ENCODE peak calls at places on chromosomes 16 and 17, in nine cellular contexts. X is activated T-helper 9 cell treated with anti-CD3 and anti-CD28 coated beads, Interleukin-2, amount 50 U/mL, for 16 hours; W is ELR; Q is A549; A is amniotic stem cell; U is T-helper 17 cell; J is stimulated activated CD4-positive, alpha-beta T cell treated with anti-CD3 and anti-CD28 coated beads, Interleukin-4, amount 100 ng/mL, for 1 hour; Z is A673; H is SW480. B is an unnamed sample.

GRCh38 chr17:70276931-70277330 is 107.6 kb downstream of the KCNJ2 start:
- DNase-seq in X (no peak), W (peak), Q (no peak), A (no peak), U (no peak), J (no peak), Z (no peak), H (no peak), B (no peak)

GRCh38 chr16:12651765-12652531 is 151.7 kb downstream of the CPPED1 start:
- DNase-seq in X (no peak), W (no peak), Q (no peak), A (no peak), U (no peak), J (no peak), Z (no peak), H (peak), B (no peak)

GRCh38 chr16:57049678-57050077 is 42.7 kb upstream of the CPNE2 start:
- DNase-seq in X (no peak), W (no peak), Q (no peak), A (no peak), U (no peak), J (no peak), Z (no peak), H (no peak), B (no peak)

GRCh38 chr16:57643166-57643813 is 14.9 kb downstream of the ADGRG1 start:
- DNase-seq in X (no peak), W (peak), Q (no peak), A (no peak), U (no peak), J (no peak), Z (no peak), H (no peak), B (no peak)

GRCh38 chr16:31260136-31260931 is 559 bp downstream of the ITGAM start:
- DNase-seq in X (no peak), W (no peak), Q (no peak), A (no peak), U (no peak), J (no peak), Z (no peak), H (no peak), B (no peak)

GRCh38 chr17:40026816-40027613 is 11.8 kb downstream of the CSF3 start:
- DNase-seq in X (peak), W (peak), Q (peak), A (peak), U (peak), J (peak), Z (peak), H (peak), B (peak)

GRCh38 chr16:10181196-10182162 is 749 bp downstream of the GRIN2A start:
- DNase-seq in X (no peak), W (peak), Q (peak), A (no peak), U (no peak), J (peak), Z (peak), H (no peak), B (peak)

GRCh38 chr17:7254511-7254910 is 2.5 kb downstream of the ELP5 start:
- DNase-seq in X (no peak), W (no peak), Q (no peak), A (no peak), U (no peak), J (no peak), Z (no peak), H (no peak), B (no peak)

GRCh38 chr16:72996291-72997062 is 51.5 kb downstream of the ZFHX3 start:
- DNase-seq in X (no peak), W (no peak), Q (no peak), A (no peak), U (no peak), J (no peak), Z (no peak), H (no peak), B (no peak)

GRCh38 chr17:4556996-4557395 is 1.8 kb upstream of the MYBBP1A start:
- DNase-seq in X (no peak), W (no peak), Q (no peak), A (no peak), U (no peak), J (no peak), Z (no peak), H (no peak), B (no peak)

GRCh38 chr17:65690626-65691310 is 129.3 kb upstream of the AXIN2 start:
- DNase-seq in X (no peak), W (no peak), Q (no peak), A (no peak), U (no peak), J (no peak), Z (no peak), H (peak), B (no peak)

GRCh38 chr16:57262841-57263584 is 18.0 kb downstream of the ARL2BP start:
- DNase-seq in X (no peak), W (no peak), Q (no peak), A (no peak), U (no peak), J (no peak), Z (no peak), H (no peak), B (no peak)

GRCh38 chr17:31289790-31290189 is 7.2 kb downstream of the OMG start:
- DNase-seq in X (no peak), W (peak), Q (no peak), A (no peak), U (no peak), J (no peak), Z (no peak), H (no peak), B (no peak)

GRCh38 chr17:2853111-2853721 is 57.0 kb downstream of the RAP1GAP2 start:
- DNase-seq in X (peak), W (peak), Q (peak), A (no peak), U (peak), J (peak), Z (no peak), H (peak), B (peak)

GRCh38 chr17:1362964-1363363 is 37.1 kb downstream of the YWHAE start:
- DNase-seq in X (no peak), W (no peak), Q (no peak), A (no peak), U (no peak), J (no peak), Z (no peak), H (no peak), B (no peak)

GRCh38 chr16:15950167-15950854 is 895 bp downstream of the ABCC1 start:
- DNase-seq in X (peak), W (peak), Q (no peak), A (no peak), U (peak), J (peak), Z (peak), H (peak), B (no peak)

GRCh38 chr16:31079342-31079944 is 5.2 kb downstream of the ZNF646 start:
- DNase-seq in X (no peak), W (no peak), Q (no peak), A (no peak), U (no peak), J (no peak), Z (no peak), H (no peak), B (no peak)

GRCh38 chr17:55772086-55772485 is 21.2 kb downstream of the PCTP start:
- DNase-seq in X (no peak), W (no peak), Q (no peak), A (no peak), U (no peak), J (no peak), Z (no peak), H (no peak), B (no peak)

GRCh38 chr16:75254359-75254837 is 3.0 kb upstream of the BCAR1 start:
- DNase-seq in X (no peak), W (peak), Q (peak), A (no peak), U (no peak), J (no peak), Z (peak), H (no peak), B (no peak)

GRCh38 chr16:3175157-3176153 is 12.5 kb upstream of the OR1F1 start:
- DNase-seq in X (no peak), W (peak), Q (peak), A (no peak), U (no peak), J (no peak), Z (peak), H (no peak), B (no peak)

GRCh38 chr17:73028311-73028755 is 64.2 kb downstream of the SLC39A11 start:
- DNase-seq in X (no peak), W (no peak), Q (no peak), A (no peak), U (no peak), J (no peak), Z (no peak), H (no peak), B (no peak)

GRCh38 chr16:11224894-11225676 is 30.9 kb downstream of the SOCS1 start:
- DNase-seq in X (peak), W (no peak), Q (no peak), A (no peak), U (peak), J (peak), Z (no peak), H (no peak), B (peak)

GRCh38 chr17:444879-445454 is 92.4 kb upstream of the RPH3AL start:
- DNase-seq in X (no peak), W (no peak), Q (no peak), A (no peak), U (no peak), J (no peak), Z (no peak), H (no peak), B (no peak)

GRCh38 chr17:42406602-42407288 is 16.3 kb downstream of the CAVIN1 start:
- DNase-seq in X (no peak), W (no peak), Q (no peak), A (no peak), U (no peak), J (no peak), Z (no peak), H (no peak), B (no peak)

GRCh38 chr16:75251280-75252048 is at the start of gene BCAR1:
- DNase-seq in X (no peak), W (peak), Q (peak), A (peak), U (no peak), J (no peak), Z (peak), H (peak), B (peak)

GRCh38 chr17:60750645-60751044 is 73.0 kb downstream of the BCAS3 start:
- DNase-seq in X (no peak), W (no peak), Q (no peak), A (no peak), U (no peak), J (no peak), Z (no peak), H (no peak), B (no peak)

GRCh38 chr17:29776026-29776425 is 153.3 kb upstream of the CORO6 start:
- DNase-seq in X (no peak), W (no peak), Q (no peak), A (no peak), U (no peak), J (no peak), Z (no peak), H (no peak), B (no peak)

GRCh38 chr16:9035986-9036385 is 55.5 kb upstream of the HAPSTR1 start:
- DNase-seq in X (no peak), W (no peak), Q (no peak), A (no peak), U (no peak), J (no peak), Z (no peak), H (no peak), B (no peak)

GRCh38 chr17:65434251-65434650 is 127.2 kb downstream of the AXIN2 start:
- DNase-seq in X (no peak), W (no peak), Q (no peak), A (no peak), U (no peak), J (no peak), Z (no peak), H (peak), B (no peak)

GRCh38 chr17:28228109-28228840 is 90.7 kb upstream of the TMEM97 start:
- DNase-seq in X (no peak), W (no peak), Q (peak), A (no peak), U (no peak), J (no peak), Z (peak), H (peak), B (no peak)

GRCh38 chr17:58529275-58529674 is 14.8 kb upstream of the MTMR4 start:
- DNase-seq in X (no peak), W (no peak), Q (no peak), A (no peak), U (no peak), J (no peak), Z (no peak), H (no peak), B (no peak)